ENCODE peak calls at places on chromosomes 2 and 18, in five cellular contexts. One of them, this sample, is unnamed.

GRCh38 chr2:73685770-73686438 is 43.7 kb upstream of the NAT8 start:
- DNase-seq in stomach: peak
- DNase-seq in nephron progenitor cell: no peak
- DNase-seq in coronary artery: no peak
- DNase-seq in fibroblast of mammary gland: no peak
- DNase-seq in this sample: no peak

GRCh38 chr2:218022851-218023530 is 20.2 kb upstream of the TNS1 start:
- DNase-seq in fibroblast of mammary gland: no peak
- DNase-seq in coronary artery: peak
- DNase-seq in stomach: no peak
- DNase-seq in nephron progenitor cell: no peak
- DNase-seq in this sample: no peak

GRCh38 chr18:10559566-10560456 is 34.0 kb downstream of the NAPG start:
- DNase-seq in fibroblast of mammary gland: no peak
- DNase-seq in stomach: no peak
- DNase-seq in nephron progenitor cell: no peak
- DNase-seq in coronary artery: no peak
- DNase-seq in this sample: no peak

GRCh38 chr2:10120938-10121574 is 1.5 kb upstream of the RRM2 start:
- DNase-seq in stomach: no peak
- DNase-seq in fibroblast of mammary gland: peak
- DNase-seq in nephron progenitor cell: no peak
- DNase-seq in coronary artery: no peak
- DNase-seq in this sample: no peak

GRCh38 chr2:137252934-137253333 is 487.6 kb downstream of the THSD7B start:
- DNase-seq in stomach: no peak
- DNase-seq in nephron progenitor cell: no peak
- DNase-seq in fibroblast of mammary gland: peak
- DNase-seq in coronary artery: no peak
- DNase-seq in this sample: no peak

GRCh38 chr2:219060821-219061791 is at the start of gene IHH:
- DNase-seq in stomach: peak
- DNase-seq in coronary artery: no peak
- DNase-seq in nephron progenitor cell: peak
- DNase-seq in fibroblast of mammary gland: no peak
- DNase-seq in this sample: no peak

GRCh38 chr2:60324536-60324935 is 228.9 kb downstream of the BCL11A start:
- DNase-seq in stomach: no peak
- DNase-seq in coronary artery: no peak
- DNase-seq in nephron progenitor cell: no peak
- DNase-seq in fibroblast of mammary gland: no peak
- DNase-seq in this sample: peak

GRCh38 chr2:239948100-239948881 is 76.9 kb downstream of the NDUFA10 start:
- DNase-seq in coronary artery: peak
- DNase-seq in nephron progenitor cell: no peak
- DNase-seq in fibroblast of mammary gland: no peak
- DNase-seq in stomach: peak
- DNase-seq in this sample: peak

GRCh38 chr18:21369146-21369545 is 127.1 kb downstream of the GREB1L start:
- DNase-seq in stomach: no peak
- DNase-seq in coronary artery: no peak
- DNase-seq in fibroblast of mammary gland: no peak
- DNase-seq in nephron progenitor cell: no peak
- DNase-seq in this sample: no peak

GRCh38 chr18:51135361-51135760 is 62.1 kb downstream of the MEX3C start:
- DNase-seq in fibroblast of mammary gland: peak
- DNase-seq in coronary artery: no peak
- DNase-seq in nephron progenitor cell: no peak
- DNase-seq in stomach: no peak
- DNase-seq in this sample: peak

DNA sequence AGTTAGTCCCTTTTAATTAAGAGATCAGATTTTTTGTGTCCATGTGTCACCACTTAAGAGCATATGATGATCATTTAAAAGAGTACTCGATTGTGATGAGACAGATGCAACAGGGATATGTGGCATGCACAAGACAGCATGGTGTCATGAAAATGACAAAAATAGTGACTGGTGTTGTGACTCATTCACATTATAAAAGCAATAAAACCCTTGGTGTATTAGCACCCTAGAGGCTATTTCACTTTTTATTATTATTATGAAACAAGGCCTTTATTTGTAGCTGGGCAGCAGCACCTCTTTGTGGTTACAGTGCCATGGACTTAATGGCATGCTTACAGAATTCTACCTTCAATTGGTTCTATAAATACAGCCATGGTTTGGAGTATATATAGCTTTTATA is 1296.0 kb upstream of the ZEB2 start:
- DNase-seq in nephron progenitor cell: no peak
- DNase-seq in stomach: no peak
- DNase-seq in coronary artery: no peak
- DNase-seq in fibroblast of mammary gland: peak
- DNase-seq in this sample: no peak
- TF ChIP-seq CTCF in nephron progenitor cell: no peak
- TF ChIP-seq CTCF in stomach: no peak
- TF ChIP-seq CTCF in coronary artery: no peak
- TF ChIP-seq CTCF in fibroblast of mammary gland: no peak
- TF ChIP-seq CTCF in this sample: no peak

DNA sequence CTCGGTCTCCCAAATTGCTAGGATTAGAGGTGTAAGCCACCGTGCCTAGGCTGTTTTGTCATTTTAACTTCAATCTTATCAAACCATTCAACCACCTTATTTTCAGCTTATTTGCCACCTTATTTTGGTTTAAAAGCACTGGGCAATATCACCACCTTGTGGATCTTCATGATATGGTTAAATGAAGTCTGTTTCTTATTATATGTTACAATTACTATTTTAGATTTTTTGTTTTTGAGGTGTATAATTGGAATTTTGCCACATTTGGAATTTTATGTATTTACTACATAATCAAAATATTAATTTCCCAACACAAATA is 43.8 kb upstream of the SCN9A start:
- DNase-seq in nephron progenitor cell: no peak
- DNase-seq in fibroblast of mammary gland: peak
- DNase-seq in stomach: no peak
- DNase-seq in coronary artery: no peak
- DNase-seq in this sample: no peak
- TF ChIP-seq CTCF in nephron progenitor cell: peak
- TF ChIP-seq CTCF in fibroblast of mammary gland: peak
- TF ChIP-seq CTCF in stomach: no peak
- TF ChIP-seq CTCF in coronary artery: no peak
- TF ChIP-seq CTCF in this sample: peak

GRCh38 chr2:84823788-84824187 is 57.1 kb downstream of the TRABD2A start:
- DNase-seq in stomach: no peak
- DNase-seq in nephron progenitor cell: no peak
- DNase-seq in fibroblast of mammary gland: no peak
- DNase-seq in coronary artery: no peak
- DNase-seq in this sample: peak
- TF ChIP-seq CTCF in stomach: no peak
- TF ChIP-seq CTCF in nephron progenitor cell: no peak
- TF ChIP-seq CTCF in fibroblast of mammary gland: no peak
- TF ChIP-seq CTCF in coronary artery: no peak
- TF ChIP-seq CTCF in this sample: no peak

DNA sequence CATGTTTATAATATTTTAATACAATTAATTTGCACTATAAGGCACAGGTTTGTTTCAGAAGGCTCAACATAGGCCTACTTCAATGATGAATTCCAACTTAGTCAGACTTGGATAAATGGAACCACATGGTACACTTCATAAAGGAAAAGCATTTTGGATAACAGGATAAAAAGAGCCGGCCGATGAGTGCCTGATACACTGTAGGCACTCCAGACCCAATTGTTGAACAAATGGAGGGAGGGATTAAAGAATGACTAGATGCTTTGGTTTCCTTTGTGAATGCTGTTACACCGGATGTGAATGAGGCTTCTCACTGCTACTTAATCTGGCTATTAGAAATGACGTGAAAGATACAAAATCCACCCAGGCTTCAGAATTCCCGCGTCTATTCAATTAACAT is 104.1 kb upstream of the KCTD1 start:
- DNase-seq in fibroblast of mammary gland: no peak
- DNase-seq in nephron progenitor cell: no peak
- DNase-seq in stomach: no peak
- DNase-seq in coronary artery: no peak
- DNase-seq in this sample: no peak
- TF ChIP-seq CTCF in fibroblast of mammary gland: no peak
- TF ChIP-seq CTCF in nephron progenitor cell: no peak
- TF ChIP-seq CTCF in stomach: no peak
- TF ChIP-seq CTCF in coronary artery: no peak
- TF ChIP-seq CTCF in this sample: no peak

GRCh38 chr2:145199052-145199451 is 679.1 kb upstream of the ZEB2 start:
- DNase-seq in fibroblast of mammary gland: no peak
- DNase-seq in coronary artery: no peak
- DNase-seq in stomach: no peak
- DNase-seq in nephron progenitor cell: peak
- DNase-seq in this sample: no peak

GRCh38 chr2:145197944-145198343 is 678.0 kb upstream of the ZEB2 start:
- DNase-seq in nephron progenitor cell: no peak
- DNase-seq in stomach: no peak
- DNase-seq in coronary artery: no peak
- DNase-seq in fibroblast of mammary gland: no peak
- DNase-seq in this sample: no peak

GRCh38 chr2:145199832-145200231 is 679.9 kb upstream of the ZEB2 start:
- DNase-seq in coronary artery: no peak
- DNase-seq in stomach: no peak
- DNase-seq in nephron progenitor cell: no peak
- DNase-seq in fibroblast of mammary gland: no peak
- DNase-seq in this sample: no peak

GRCh38 chr2:145198555-145198954 is 678.6 kb upstream of the ZEB2 start:
- DNase-seq in stomach: no peak
- DNase-seq in coronary artery: no peak
- DNase-seq in fibroblast of mammary gland: no peak
- DNase-seq in nephron progenitor cell: no peak
- DNase-seq in this sample: no peak

GRCh38 chr2:145200307-145200706 is 680.4 kb upstream of the ZEB2 start:
- DNase-seq in coronary artery: no peak
- DNase-seq in nephron progenitor cell: no peak
- DNase-seq in stomach: no peak
- DNase-seq in fibroblast of mammary gland: no peak
- DNase-seq in this sample: no peak
- TF ChIP-seq CTCF in coronary artery: no peak
- TF ChIP-seq CTCF in nephron progenitor cell: no peak
- TF ChIP-seq CTCF in stomach: no peak
- TF ChIP-seq CTCF in fibroblast of mammary gland: no peak
- TF ChIP-seq CTCF in this sample: no peak

GRCh38 chr2:190486037-190486623 is 48.4 kb downstream of the NEMP2 start:
- DNase-seq in stomach: no peak
- DNase-seq in nephron progenitor cell: no peak
- DNase-seq in coronary artery: no peak
- DNase-seq in fibroblast of mammary gland: peak
- DNase-seq in this sample: no peak
- TF ChIP-seq CTCF in stomach: no peak
- TF ChIP-seq CTCF in nephron progenitor cell: no peak
- TF ChIP-seq CTCF in coronary artery: no peak
- TF ChIP-seq CTCF in fibroblast of mammary gland: no peak
- TF ChIP-seq CTCF in this sample: no peak

DNA sequence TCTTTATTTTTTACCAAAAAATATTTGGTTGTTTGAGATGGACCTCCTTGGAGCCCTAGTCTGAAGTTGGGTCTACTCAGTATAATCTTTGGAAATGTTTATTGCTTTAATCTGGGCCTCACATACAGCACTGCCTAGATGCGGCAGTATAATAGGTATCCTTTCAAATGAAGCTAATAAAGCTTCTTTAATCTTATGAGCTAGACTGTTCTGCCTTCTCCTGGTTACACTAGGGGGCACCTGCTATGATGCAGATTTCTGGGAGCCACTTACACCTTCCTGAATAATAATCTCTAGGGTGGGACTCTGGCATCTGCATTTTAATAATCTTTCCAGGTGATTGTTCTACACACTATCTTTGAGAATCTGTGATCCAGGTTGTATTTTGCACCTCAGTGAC is 169.7 kb upstream of the SESTD1 start:
- DNase-seq in fibroblast of mammary gland: no peak
- DNase-seq in stomach: no peak
- DNase-seq in nephron progenitor cell: no peak
- DNase-seq in coronary artery: no peak
- DNase-seq in this sample: no peak
- TF ChIP-seq CTCF in fibroblast of mammary gland: no peak
- TF ChIP-seq CTCF in stomach: no peak
- TF ChIP-seq CTCF in nephron progenitor cell: no peak
- TF ChIP-seq CTCF in coronary artery: no peak
- TF ChIP-seq CTCF in this sample: no peak

GRCh38 chr2:135800513-135801460 is 36.2 kb downstream of the LCT start:
- DNase-seq in stomach: no peak
- DNase-seq in nephron progenitor cell: no peak
- DNase-seq in coronary artery: no peak
- DNase-seq in fibroblast of mammary gland: no peak
- DNase-seq in this sample: peak

GRCh38 chr2:135798762-135799161 is 38.2 kb downstream of the LCT start:
- DNase-seq in stomach: no peak
- DNase-seq in coronary artery: no peak
- DNase-seq in fibroblast of mammary gland: peak
- DNase-seq in nephron progenitor cell: no peak
- DNase-seq in this sample: no peak

GRCh38 chr2:135798275-135798705 is 38.7 kb downstream of the LCT start:
- DNase-seq in stomach: no peak
- DNase-seq in fibroblast of mammary gland: no peak
- DNase-seq in coronary artery: no peak
- DNase-seq in nephron progenitor cell: no peak
- DNase-seq in this sample: peak

GRCh38 chr2:135797497-135798274 is 39.3 kb downstream of the LCT start:
- DNase-seq in stomach: peak
- DNase-seq in coronary artery: no peak
- DNase-seq in nephron progenitor cell: peak
- DNase-seq in fibroblast of mammary gland: peak
- DNase-seq in this sample: peak

GRCh38 chr2:135799738-135800137 is 37.2 kb downstream of the LCT start:
- DNase-seq in fibroblast of mammary gland: no peak
- DNase-seq in stomach: no peak
- DNase-seq in coronary artery: no peak
- DNase-seq in nephron progenitor cell: no peak
- DNase-seq in this sample: no peak
- TF ChIP-seq CTCF in fibroblast of mammary gland: peak
- TF ChIP-seq CTCF in stomach: no peak
- TF ChIP-seq CTCF in coronary artery: no peak
- TF ChIP-seq CTCF in nephron progenitor cell: no peak
- TF ChIP-seq CTCF in this sample: no peak